ENCODE peak calls at places on chromosomes 11 and 22, in five cellular contexts. X is foreskin keratinocyte; W is CD4-positive, CD25-positive, alpha-beta regulatory T cell; Z is neuronal stem cell; F is K562. C is an unnamed sample.
A peak's percentile ranks its signal among the peaks of the same experiment; 100 is the strongest.

GRCh38 chr22:39482768-39483167 is 19.3 kb upstream of the MIEF1 start:
- DNase-seq in X (no peak), F (no peak), Z (no peak), W (no peak), C (no peak)

GRCh38 chr11:64580387-64580786 is 10.6 kb upstream of the SLC22A12 start:
- DNase-seq in Z (no peak), X (no peak), F (no peak), W (no peak), C (no peak)

GRCh38 chr11:57597971-57598830 is 716 bp downstream of the SERPING1 start:
- DNase-seq in Z (peak; percentile 97), X (no peak), F (peak; percentile 72), W (no peak), C (no peak)

GRCh38 chr11:78647266-78647915 is 72.7 kb upstream of the NARS2 start:
- DNase-seq in F (no peak), Z (no peak), X (no peak), W (no peak), C (no peak)

GRCh38 chr22:50314455-50315288 is 7.2 kb upstream of the PLXNB2 start:
- DNase-seq in Z (no peak), F (peak; percentile 52), X (no peak), W (peak; percentile 91), C (peak; percentile 85)

GRCh38 chr11:27904358-27905055 is 203.4 kb downstream of the KIF18A start:
- DNase-seq in F (no peak), Z (no peak), X (peak; percentile 56), W (no peak), C (no peak)

GRCh38 chr22:41976070-41976901 is 7.0 kb downstream of the SEPTIN3 start:
- DNase-seq in X (no peak), F (peak; percentile 74), W (peak; percentile 46), Z (no peak), C (peak; percentile 38)

GRCh38 chr11:35794850-35795249 is 132.3 kb downstream of the TRIM44 start:
- DNase-seq in X (peak; percentile 57), W (no peak), Z (no peak), F (no peak), C (no peak)

GRCh38 chr11:68254421-68254820 is 17.4 kb downstream of the C11orf24 start:
- DNase-seq in F (no peak), X (no peak), W (no peak), Z (no peak), C (no peak)

GRCh38 chr22:43435851-43436535 is 24.2 kb downstream of the MPPED1 start:
- DNase-seq in F (no peak), X (no peak), W (no peak), Z (no peak), C (no peak)

GRCh38 chr22:23715811-23716355 is 25.1 kb downstream of the RGL4 start:
- DNase-seq in Z (no peak), X (no peak), F (no peak), W (no peak), C (no peak)

GRCh38 chr11:104534268-104534667 is 364.0 kb downstream of the CASP12 start:
- DNase-seq in W (no peak), F (no peak), X (peak; percentile 17), Z (no peak), C (no peak)

GRCh38 chr22:24088796-24089195 is 77.7 kb downstream of the CABIN1 start:
- DNase-seq in Z (no peak), F (no peak), X (no peak), W (no peak), C (no peak)

GRCh38 chr11:44615913-44616806 is 50.7 kb downstream of the CD82 start:
- DNase-seq in X (no peak), Z (no peak), W (no peak), F (no peak), C (no peak)

GRCh38 chr11:102244681-102245409 is 72.4 kb upstream of the BIRC3 start:
- DNase-seq in F (no peak), W (no peak), X (peak; percentile 67), Z (no peak), C (no peak)

GRCh38 chr11:75440960-75441803 is 8.2 kb upstream of the KLHL35 start:
- DNase-seq in F (no peak), W (no peak), X (no peak), Z (no peak), C (no peak)

GRCh38 chr11:123176785-123177184 is 18.3 kb downstream of the CLMP start:
- DNase-seq in X (no peak), F (no peak), W (no peak), Z (no peak), C (no peak)

GRCh38 chr11:69922015-69922595 is 102.9 kb upstream of the FGF3 start:
- DNase-seq in X (no peak), F (no peak), Z (no peak), W (no peak), C (no peak)

GRCh38 chr22:45468872-45469572 is 33.7 kb upstream of the FBLN1 start:
- DNase-seq in W (no peak), F (no peak), Z (no peak), X (peak; percentile 33), C (no peak)

GRCh38 chr22:44505796-44506354 is 7.8 kb upstream of the RTL6 start:
- DNase-seq in X (no peak), F (no peak), W (no peak), Z (no peak), C (no peak)

GRCh38 chr22:22410121-22410520 is 98.4 kb downstream of the ZNF280B start:
- DNase-seq in Z (no peak), W (no peak), X (no peak), F (peak; percentile 28), C (no peak)

GRCh38 chr22:50444663-50445062 is 30.2 kb downstream of the SBF1 start:
- DNase-seq in X (no peak), W (no peak), F (no peak), Z (no peak), C (peak; percentile 89)

GRCh38 chr11:69010964-69011623 is 2.0 kb downstream of the MRGPRF start:
- DNase-seq in Z (peak; percentile 67), X (no peak), F (peak; percentile 97), W (peak; percentile 53), C (peak; percentile 50)

GRCh38 chr11:111200010-111200534 is 45.5 kb upstream of the POU2AF2 start:
- DNase-seq in X (no peak), F (no peak), W (no peak), Z (no peak), C (no peak)

GRCh38 chr22:36239150-36239400 is 252 bp downstream of the APOL2 start:
- DNase-seq in X (no peak), F (no peak), Z (no peak), W (no peak), C (no peak)

GRCh38 chr11:86955111-86955673 is at the start of gene FZD4:
- DNase-seq in X (no peak), F (peak; percentile 98), Z (peak; percentile 89), W (peak; percentile 58), C (peak; percentile 85)

GRCh38 chr11:70108250-70108649 is 30.1 kb downstream of the ANO1 start:
- DNase-seq in F (no peak), Z (no peak), W (no peak), X (no peak), C (no peak)

GRCh38 chr11:1831338-1832180 is 3.2 kb upstream of the SYT8 start:
- DNase-seq in X (no peak), F (no peak), W (no peak), Z (no peak), C (no peak)

GRCh38 chr11:65308281-65308891 is 6.3 kb upstream of the CDC42EP2 start:
- DNase-seq in X (no peak), W (no peak), Z (no peak), F (no peak), C (peak; percentile 57)

GRCh38 chr11:40166892-40167291 is 1292.6 kb downstream of the LRRC4C start:
- DNase-seq in W (no peak), X (no peak), Z (no peak), F (no peak), C (no peak)

GRCh38 chr11:16179668-16180067 is 176.7 kb downstream of the SOX6 start:
- DNase-seq in F (no peak), W (no peak), X (no peak), Z (no peak), C (no peak)

GRCh38 chr22:18994780-18995711 is 59.0 kb upstream of the PRODH start:
- DNase-seq in W (no peak), F (peak; percentile 32), X (no peak), Z (peak; percentile 47), C (no peak)

GRCh38 chr11:132289590-132290256 is 919.3 kb downstream of the NTM start:
- DNase-seq in F (no peak), X (no peak), W (no peak), Z (no peak), C (no peak)

GRCh38 chr22:30044369-30044768 is 35.9 kb upstream of the HORMAD2 start:
- DNase-seq in X (peak; percentile 62), W (peak; percentile 18), Z (no peak), F (no peak), C (peak; percentile 92)

GRCh38 chr11:65454696-65455456 is 32.3 kb downstream of the NEAT1 start:
- DNase-seq in Z (peak; percentile 80), W (peak; percentile 81), X (no peak), F (peak; percentile 99), C (peak; percentile 87)

DNA sequence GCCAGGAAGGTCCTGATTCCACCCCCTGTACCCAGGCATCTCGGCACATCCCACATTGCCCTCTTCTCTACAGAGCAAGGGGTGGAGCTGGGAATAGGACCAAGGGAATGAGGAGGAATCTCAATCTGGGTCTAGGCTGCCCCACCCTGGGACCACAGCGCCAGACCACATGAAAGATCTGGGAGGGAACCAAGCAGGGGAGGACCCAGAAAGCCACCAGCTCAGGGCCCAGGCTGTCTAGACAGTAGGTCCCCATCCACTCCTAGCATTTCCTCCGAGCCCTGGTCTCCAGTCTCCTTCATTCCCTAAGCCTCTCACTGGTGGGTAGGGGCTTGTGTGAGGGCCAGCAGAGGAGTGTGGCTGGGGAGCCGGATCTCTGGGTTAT is 11.6 kb downstream of the PHLDB1 start:
- DNase-seq in F (no peak), W (no peak), X (no peak), Z (no peak), C (no peak)
- H3K4me1 ChIP-seq in F (peaks cover 28% of the 10 kb centered on the region), W (peaks cover 10% of the 10 kb centered on the region), X (peaks cover 19% of the 10 kb centered on the region), Z (peaks cover 73% of the 10 kb centered on the region), C (peaks cover 2% of the 10 kb centered on the region)

GRCh38 chr11:12832828-12833227 is 158.6 kb downstream of the TEAD1 start:
- DNase-seq in F (no peak), Z (no peak), W (no peak), X (no peak), C (no peak)
- H3K27ac ChIP-seq in F (no peak overlapping the region), Z (no peak overlapping the region), W (no peak overlapping the region), X (no peak overlapping the region), C (no peak overlapping the region)

DNA sequence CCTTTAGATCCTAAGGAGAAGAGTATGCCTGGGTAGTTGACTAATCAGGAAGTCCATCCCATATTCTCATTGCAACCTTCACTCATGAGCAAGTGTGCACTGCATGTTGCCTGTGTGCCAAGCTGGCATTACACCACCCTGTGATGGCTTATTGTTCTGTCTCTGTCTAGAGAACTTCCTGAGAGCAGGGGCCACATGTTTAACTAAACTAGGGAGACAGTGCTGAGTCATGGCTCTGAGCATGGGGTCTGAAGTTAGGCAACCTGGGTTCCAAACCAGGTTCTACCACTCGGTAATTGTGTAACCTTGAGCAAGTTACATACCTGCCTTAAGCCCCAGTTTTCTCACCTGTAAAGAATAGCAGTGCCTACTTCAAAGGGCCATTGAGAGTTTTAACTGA is 39.6 kb downstream of the CSNK2A3 start:
- DNase-seq in F (no peak), X (peak; percentile 96), Z (no peak), W (no peak), C (no peak)
- H3K27me3 ChIP-seq in F (no peaks in the 10 kb centered on the region), X (no peaks in the 10 kb centered on the region), Z (no peaks in the 10 kb centered on the region), W (no peaks in the 10 kb centered on the region), C (no peaks in the 10 kb centered on the region)

DNA sequence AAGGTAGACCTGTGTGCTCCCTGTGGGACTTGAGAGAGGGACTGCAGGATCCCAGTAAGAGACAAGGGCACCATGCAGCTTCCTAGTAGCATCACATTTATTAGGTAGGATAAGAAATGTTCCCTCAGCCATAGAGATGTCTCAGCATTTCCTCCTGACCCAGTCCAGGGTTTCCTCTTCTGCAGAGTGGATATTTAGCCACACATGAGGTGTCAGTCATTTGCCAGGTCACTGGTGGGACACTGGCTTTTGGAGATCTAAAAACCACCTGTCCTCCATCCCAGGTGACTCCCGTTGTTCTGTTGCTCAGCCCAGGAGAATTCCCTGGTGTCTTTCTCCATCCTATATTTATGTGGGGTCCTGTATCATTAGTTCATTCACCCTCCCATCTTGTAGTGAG is 117.5 kb upstream of the NNMT start:
- DNase-seq in X (no peak), F (no peak), Z (no peak), W (no peak), C (no peak)
- H3K4me1 ChIP-seq in X (no peaks in the 10 kb centered on the region), F (peaks cover 11% of the 10 kb centered on the region), Z (peaks cover 24% of the 10 kb centered on the region), W (peaks cover 70% of the 10 kb centered on the region), C (peaks cover 26% of the 10 kb centered on the region)